ENCODE peak calls at places on chromosome 4, in four cellular contexts. One of them, this sample, is unnamed.

GRCh38 chr4:79852305-79852730 is 220.7 kb downstream of the ANTXR2 start:
- DNase-seq in Calu3: no peak
- DNase-seq in omental fat pad: no peak
- DNase-seq in glutamatergic neuron: peak; percentile 19
- DNase-seq in this sample: no peak

GRCh38 chr4:133162941-133163340 is 13.8 kb downstream of the PCDH10 start:
- DNase-seq in omental fat pad: no peak
- DNase-seq in glutamatergic neuron: no peak
- DNase-seq in Calu3: no peak
- DNase-seq in this sample: no peak

GRCh38 chr4:123250843-123251242 is 145.8 kb upstream of the SPRY1 start:
- DNase-seq in Calu3: no peak
- DNase-seq in omental fat pad: no peak
- DNase-seq in glutamatergic neuron: no peak
- DNase-seq in this sample: no peak

GRCh38 chr4:568962-569361 is 7.1 kb downstream of the TMEM271 start:
- DNase-seq in glutamatergic neuron: no peak
- DNase-seq in omental fat pad: no peak
- DNase-seq in Calu3: no peak
- DNase-seq in this sample: no peak

GRCh38 chr4:165369522-165369921 is 9.3 kb upstream of the CPE start:
- DNase-seq in Calu3: no peak
- DNase-seq in omental fat pad: no peak
- DNase-seq in glutamatergic neuron: no peak
- DNase-seq in this sample: no peak

GRCh38 chr4:72375050-72375736 is 193.8 kb downstream of the ADAMTS3 start:
- DNase-seq in glutamatergic neuron: no peak
- DNase-seq in omental fat pad: no peak
- DNase-seq in Calu3: no peak
- DNase-seq in this sample: no peak

GRCh38 chr4:122662701-122663100 is 41.8 kb upstream of the IL21 start:
- DNase-seq in omental fat pad: no peak
- DNase-seq in Calu3: no peak
- DNase-seq in glutamatergic neuron: no peak
- DNase-seq in this sample: no peak

GRCh38 chr4:61693520-61693919 is 493.4 kb downstream of the ADGRL3 start:
- DNase-seq in omental fat pad: no peak
- DNase-seq in Calu3: no peak
- DNase-seq in glutamatergic neuron: no peak
- DNase-seq in this sample: no peak

GRCh38 chr4:82611982-82612381 is 50.2 kb upstream of the TMEM150C start:
- DNase-seq in glutamatergic neuron: no peak
- DNase-seq in omental fat pad: no peak
- DNase-seq in Calu3: no peak
- DNase-seq in this sample: no peak

GRCh38 chr4:10066704-10067651 is 45.7 kb upstream of the SLC2A9 start:
- DNase-seq in omental fat pad: no peak
- DNase-seq in Calu3: no peak
- DNase-seq in glutamatergic neuron: no peak
- DNase-seq in this sample: no peak

GRCh38 chr4:36189511-36190226 is 54.6 kb downstream of the ARAP2 start:
- DNase-seq in omental fat pad: no peak
- DNase-seq in glutamatergic neuron: no peak
- DNase-seq in Calu3: no peak
- DNase-seq in this sample: no peak

GRCh38 chr4:173257732-173258717 is 76.1 kb downstream of the HMGB2 start:
- DNase-seq in glutamatergic neuron: peak; percentile 74
- DNase-seq in Calu3: peak; percentile 63
- DNase-seq in omental fat pad: no peak
- DNase-seq in this sample: peak; percentile 64

GRCh38 chr4:171650543-171650942 is 162.7 kb upstream of the GALNTL6 start:
- DNase-seq in Calu3: no peak
- DNase-seq in omental fat pad: no peak
- DNase-seq in glutamatergic neuron: peak; percentile 50
- DNase-seq in this sample: peak; percentile 50

GRCh38 chr4:57265831-57266582 is 155.8 kb upstream of the IGFBP7 start:
- DNase-seq in glutamatergic neuron: no peak
- DNase-seq in Calu3: no peak
- DNase-seq in omental fat pad: no peak
- DNase-seq in this sample: peak; percentile 26

GRCh38 chr4:75195111-75195510 is 262.2 kb downstream of the PARM1 start:
- DNase-seq in omental fat pad: no peak
- DNase-seq in Calu3: no peak
- DNase-seq in glutamatergic neuron: no peak
- DNase-seq in this sample: no peak

GRCh38 chr4:145043306-145043705 is 54.7 kb downstream of the ANAPC10 start:
- DNase-seq in omental fat pad: no peak
- DNase-seq in Calu3: no peak
- DNase-seq in glutamatergic neuron: no peak
- DNase-seq in this sample: no peak

GRCh38 chr4:52853351-52853750 is 8.8 kb upstream of the RASL11B start:
- DNase-seq in Calu3: no peak
- DNase-seq in glutamatergic neuron: no peak
- DNase-seq in omental fat pad: no peak
- DNase-seq in this sample: no peak

GRCh38 chr4:175705407-175705806 is 106.7 kb downstream of the GPM6A start:
- DNase-seq in glutamatergic neuron: peak; percentile 53
- DNase-seq in Calu3: no peak
- DNase-seq in omental fat pad: no peak
- DNase-seq in this sample: no peak

GRCh38 chr4:74032064-74032463 is 6.4 kb downstream of the CXCL3 start:
- DNase-seq in glutamatergic neuron: no peak
- DNase-seq in Calu3: no peak
- DNase-seq in omental fat pad: no peak
- DNase-seq in this sample: no peak

GRCh38 chr4:112145820-112146813 is 863 bp downstream of the FAM241A start:
- DNase-seq in glutamatergic neuron: peak; percentile 73
- DNase-seq in omental fat pad: no peak
- DNase-seq in Calu3: peak; percentile 36
- DNase-seq in this sample: peak; percentile 71

GRCh38 chr4:71732066-71732465 is 51.8 kb downstream of the GC start:
- DNase-seq in glutamatergic neuron: no peak
- DNase-seq in Calu3: no peak
- DNase-seq in omental fat pad: no peak
- DNase-seq in this sample: no peak

DNA sequence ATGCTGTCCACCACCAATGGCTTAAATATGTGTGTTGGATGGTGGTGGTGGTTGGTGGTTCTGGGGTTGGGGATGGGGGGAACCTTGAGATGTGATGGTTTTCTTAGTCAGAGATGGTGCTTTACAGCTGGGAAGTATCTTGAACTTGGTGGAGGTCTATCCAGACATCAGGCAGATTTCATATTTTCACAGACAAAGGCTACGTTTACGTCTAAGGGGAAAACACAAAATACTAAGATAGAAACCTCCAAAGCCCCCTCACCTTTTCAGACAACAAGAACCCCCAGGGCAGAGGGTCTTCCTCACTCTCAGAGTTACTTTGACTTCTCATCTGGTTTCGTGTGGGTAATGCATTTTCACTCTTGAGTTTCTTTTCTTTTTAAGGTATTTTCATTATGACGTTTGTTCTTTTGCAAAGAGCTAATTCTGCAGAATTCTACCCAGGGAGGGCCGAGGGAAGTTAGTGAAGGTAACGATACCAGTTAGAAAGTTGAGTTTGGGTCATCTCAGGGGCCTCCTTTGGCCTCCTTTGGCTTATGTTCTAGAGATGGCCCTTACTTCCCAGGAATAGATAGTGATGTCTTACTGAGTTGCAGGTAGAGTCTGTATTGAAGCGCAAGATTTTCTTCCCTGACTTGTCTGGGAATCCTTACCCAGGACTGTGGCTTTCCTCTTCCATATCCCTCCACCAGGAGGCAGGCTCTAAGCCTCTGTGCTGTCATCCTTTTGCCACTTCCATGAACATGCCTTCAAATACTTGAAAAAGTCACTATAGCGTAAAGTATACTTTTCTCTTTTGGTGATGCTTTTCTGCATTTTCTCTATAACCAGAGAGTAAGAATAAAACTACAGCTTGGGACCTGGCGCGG is 31.9 kb downstream of the RHOH start:
- DNase-seq in glutamatergic neuron: no peak
- DNase-seq in Calu3: no peak
- DNase-seq in omental fat pad: no peak
- DNase-seq in this sample: no peak
- TF ChIP-seq CTCF in glutamatergic neuron: peak; percentile 47
- TF ChIP-seq CTCF in Calu3: no peak
- TF ChIP-seq CTCF in omental fat pad: no peak
- TF ChIP-seq CTCF in this sample: peak; percentile 41

GRCh38 chr4:128847074-128847724 is 37.7 kb downstream of the JADE1 start:
- DNase-seq in omental fat pad: no peak
- DNase-seq in Calu3: no peak
- DNase-seq in glutamatergic neuron: no peak
- DNase-seq in this sample: no peak
- TF ChIP-seq CTCF in omental fat pad: no peak
- TF ChIP-seq CTCF in Calu3: no peak
- TF ChIP-seq CTCF in glutamatergic neuron: no peak
- TF ChIP-seq CTCF in this sample: no peak

DNA sequence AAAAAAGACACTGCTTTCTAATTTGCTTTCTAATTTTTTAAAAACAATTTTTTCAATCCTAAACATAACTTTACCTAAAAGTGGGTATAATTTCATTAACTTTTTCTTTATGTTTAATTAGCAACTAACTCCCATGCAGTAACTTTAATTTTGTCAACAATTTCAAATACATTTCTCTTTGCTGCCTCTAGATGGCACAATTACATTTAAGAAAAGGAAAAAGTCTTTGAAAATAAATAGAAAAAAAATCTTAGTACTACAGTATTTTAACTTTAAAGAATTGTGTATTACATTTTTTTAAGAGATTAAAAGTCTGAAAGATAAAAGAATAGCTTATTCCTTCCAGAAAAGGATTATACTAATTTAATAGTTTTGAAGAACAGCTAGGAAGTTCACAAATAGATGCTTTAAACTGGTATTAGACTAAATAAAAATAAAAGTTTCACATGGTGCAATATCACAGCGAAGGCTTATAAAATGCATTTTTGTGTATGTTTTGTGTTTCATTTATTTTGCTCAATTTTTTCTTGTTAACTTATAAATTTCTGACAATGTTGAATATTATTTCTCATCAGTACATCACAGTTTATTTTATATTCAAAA is 105.1 kb downstream of the ADGRA3 start:
- DNase-seq in omental fat pad: no peak
- DNase-seq in glutamatergic neuron: no peak
- DNase-seq in Calu3: no peak
- DNase-seq in this sample: no peak
- TF ChIP-seq CTCF in omental fat pad: no peak
- TF ChIP-seq CTCF in glutamatergic neuron: peak; percentile 65
- TF ChIP-seq CTCF in Calu3: peak; percentile 25
- TF ChIP-seq CTCF in this sample: peak; percentile 75

GRCh38 chr4:78774395-78774794 is 1.8 kb upstream of the BMP2K start:
- DNase-seq in glutamatergic neuron: no peak
- DNase-seq in omental fat pad: no peak
- DNase-seq in Calu3: no peak
- DNase-seq in this sample: no peak
- TF ChIP-seq CTCF in glutamatergic neuron: no peak
- TF ChIP-seq CTCF in omental fat pad: no peak
- TF ChIP-seq CTCF in Calu3: no peak
- TF ChIP-seq CTCF in this sample: no peak

GRCh38 chr4:45550766-45551366 is 573.0 kb downstream of the GABRG1 start:
- DNase-seq in glutamatergic neuron: no peak
- DNase-seq in Calu3: no peak
- DNase-seq in omental fat pad: no peak
- DNase-seq in this sample: no peak
- TF ChIP-seq CTCF in glutamatergic neuron: no peak
- TF ChIP-seq CTCF in Calu3: no peak
- TF ChIP-seq CTCF in omental fat pad: no peak
- TF ChIP-seq CTCF in this sample: no peak

GRCh38 chr4:110917835-110918234 is 295.0 kb upstream of the PITX2 start:
- DNase-seq in glutamatergic neuron: no peak
- DNase-seq in Calu3: no peak
- DNase-seq in omental fat pad: no peak
- DNase-seq in this sample: no peak

GRCh38 chr4:110916505-110916904 is 293.6 kb upstream of the PITX2 start:
- DNase-seq in Calu3: no peak
- DNase-seq in glutamatergic neuron: no peak
- DNase-seq in omental fat pad: no peak
- DNase-seq in this sample: no peak

GRCh38 chr4:110914791-110915190 is 291.9 kb upstream of the PITX2 start:
- DNase-seq in glutamatergic neuron: no peak
- DNase-seq in omental fat pad: no peak
- DNase-seq in Calu3: no peak
- DNase-seq in this sample: no peak
- TF ChIP-seq CTCF in glutamatergic neuron: no peak
- TF ChIP-seq CTCF in omental fat pad: no peak
- TF ChIP-seq CTCF in Calu3: no peak
- TF ChIP-seq CTCF in this sample: no peak

GRCh38 chr4:11532138-11532537 is 103.4 kb upstream of the HS3ST1 start:
- DNase-seq in glutamatergic neuron: no peak
- DNase-seq in omental fat pad: no peak
- DNase-seq in Calu3: no peak
- DNase-seq in this sample: no peak

GRCh38 chr4:11537846-11538245 is 109.2 kb upstream of the HS3ST1 start:
- DNase-seq in glutamatergic neuron: no peak
- DNase-seq in Calu3: no peak
- DNase-seq in omental fat pad: no peak
- DNase-seq in this sample: no peak

GRCh38 chr4:11529625-11530201 is 101.0 kb upstream of the HS3ST1 start:
- DNase-seq in omental fat pad: no peak
- DNase-seq in glutamatergic neuron: no peak
- DNase-seq in Calu3: no peak
- DNase-seq in this sample: no peak

GRCh38 chr4:11535333-11535732 is 106.6 kb upstream of the HS3ST1 start:
- DNase-seq in glutamatergic neuron: no peak
- DNase-seq in Calu3: no peak
- DNase-seq in omental fat pad: no peak
- DNase-seq in this sample: no peak
- TF ChIP-seq CTCF in glutamatergic neuron: no peak
- TF ChIP-seq CTCF in Calu3: no peak
- TF ChIP-seq CTCF in omental fat pad: no peak
- TF ChIP-seq CTCF in this sample: no peak

DNA sequence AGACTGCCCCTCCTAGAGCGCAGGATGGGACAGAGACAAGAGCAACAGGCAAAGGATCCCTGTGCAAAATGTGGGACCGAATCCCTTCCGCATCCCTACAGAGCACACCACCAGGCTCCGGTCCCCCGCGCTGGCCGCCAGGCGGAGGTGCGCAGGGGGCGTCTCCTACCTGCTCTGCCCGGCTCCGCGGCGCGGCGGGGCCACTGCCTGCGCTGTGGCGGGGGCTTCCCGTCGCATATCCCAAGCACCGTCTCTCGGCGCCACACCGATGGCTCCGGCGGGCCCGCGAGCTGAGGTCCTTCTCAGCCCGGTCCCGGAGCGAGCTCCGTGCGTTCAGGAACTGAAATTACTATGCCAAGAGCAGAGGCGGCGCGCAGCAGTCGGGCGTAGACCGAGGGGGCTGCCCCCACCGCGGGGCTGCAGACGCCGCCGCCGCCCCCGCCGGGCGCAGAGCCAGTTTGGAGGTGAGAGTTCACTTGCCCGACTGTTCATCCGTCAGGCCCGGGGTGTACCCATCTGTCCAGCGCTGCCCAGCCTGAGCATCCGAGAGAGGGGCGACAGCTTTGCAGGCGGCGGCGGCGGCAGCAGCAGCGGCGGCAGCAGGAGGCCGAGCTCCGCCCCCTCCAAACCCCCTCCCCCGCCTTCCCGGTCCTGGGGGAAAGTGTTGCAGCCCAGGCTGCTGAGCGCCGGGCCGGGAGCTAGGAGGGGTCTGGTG is at the start of gene GPRIN3:
- DNase-seq in Calu3: peak; percentile 48
- DNase-seq in glutamatergic neuron: peak; percentile 96
- DNase-seq in omental fat pad: peak; percentile 31
- DNase-seq in this sample: peak; percentile 57
- TF ChIP-seq CTCF in Calu3: no peak
- TF ChIP-seq CTCF in glutamatergic neuron: no peak
- TF ChIP-seq CTCF in omental fat pad: no peak
- TF ChIP-seq CTCF in this sample: no peak

GRCh38 chr4:8594097-8595038 is 1.8 kb downstream of the CPZ start:
- DNase-seq in omental fat pad: no peak
- DNase-seq in Calu3: peak; percentile 62
- DNase-seq in glutamatergic neuron: peak; percentile 68
- DNase-seq in this sample: peak; percentile 75
- TF ChIP-seq CTCF in omental fat pad: no peak
- TF ChIP-seq CTCF in Calu3: no peak
- TF ChIP-seq CTCF in glutamatergic neuron: peak; percentile 72
- TF ChIP-seq CTCF in this sample: peak; percentile 70

This sample was measured in endothelial cell.